ENCODE peak calls at places on chromosomes 16 and 17, in eight cellular contexts. One of them, this sample, is unnamed.

GRCh38 chr17:62637809-62638208 is 10.3 kb downstream of the MRC2 start:
- DNase-seq in activated CD8-positive, alpha-beta memory T cell treated with anti-CD3 and anti-CD28 coated beads for 1 hour: no peak
- DNase-seq in CD8-positive, alpha-beta memory T cell: no peak
- DNase-seq in cardiac fibroblast: no peak
- DNase-seq in HT-29: no peak
- DNase-seq in breast epithelium: no peak
- DNase-seq in mesenteric fat pad: no peak
- DNase-seq in glomerular endothelial cell: no peak
- DNase-seq in this sample: no peak

GRCh38 chr16:27286446-27286845 is 17.9 kb upstream of the NSMCE1 start:
- DNase-seq in HT-29: no peak
- DNase-seq in activated CD8-positive, alpha-beta memory T cell treated with anti-CD3 and anti-CD28 coated beads for 1 hour: no peak
- DNase-seq in CD8-positive, alpha-beta memory T cell: no peak
- DNase-seq in breast epithelium: no peak
- DNase-seq in mesenteric fat pad: no peak
- DNase-seq in glomerular endothelial cell: peak
- DNase-seq in cardiac fibroblast: peak
- DNase-seq in this sample: peak

GRCh38 chr16:77307764-77308561 is 108.8 kb downstream of the SYCE1L start:
- DNase-seq in activated CD8-positive, alpha-beta memory T cell treated with anti-CD3 and anti-CD28 coated beads for 1 hour: no peak
- DNase-seq in CD8-positive, alpha-beta memory T cell: no peak
- DNase-seq in HT-29: no peak
- DNase-seq in cardiac fibroblast: peak
- DNase-seq in mesenteric fat pad: no peak
- DNase-seq in breast epithelium: no peak
- DNase-seq in glomerular endothelial cell: no peak
- DNase-seq in this sample: peak

GRCh38 chr17:10195090-10195489 is 3.3 kb downstream of the GAS7 start:
- DNase-seq in glomerular endothelial cell: no peak
- DNase-seq in activated CD8-positive, alpha-beta memory T cell treated with anti-CD3 and anti-CD28 coated beads for 1 hour: no peak
- DNase-seq in cardiac fibroblast: peak
- DNase-seq in mesenteric fat pad: no peak
- DNase-seq in CD8-positive, alpha-beta memory T cell: no peak
- DNase-seq in HT-29: no peak
- DNase-seq in breast epithelium: no peak
- DNase-seq in this sample: no peak

GRCh38 chr17:4565209-4566141 is 5.1 kb upstream of the GGT6 start:
- DNase-seq in cardiac fibroblast: peak
- DNase-seq in HT-29: peak
- DNase-seq in breast epithelium: peak
- DNase-seq in mesenteric fat pad: no peak
- DNase-seq in activated CD8-positive, alpha-beta memory T cell treated with anti-CD3 and anti-CD28 coated beads for 1 hour: no peak
- DNase-seq in CD8-positive, alpha-beta memory T cell: peak
- DNase-seq in glomerular endothelial cell: peak
- DNase-seq in this sample: peak

GRCh38 chr17:29019475-29020181 is 13.8 kb upstream of the SEZ6 start:
- DNase-seq in breast epithelium: no peak
- DNase-seq in activated CD8-positive, alpha-beta memory T cell treated with anti-CD3 and anti-CD28 coated beads for 1 hour: no peak
- DNase-seq in glomerular endothelial cell: no peak
- DNase-seq in cardiac fibroblast: no peak
- DNase-seq in CD8-positive, alpha-beta memory T cell: no peak
- DNase-seq in HT-29: no peak
- DNase-seq in mesenteric fat pad: no peak
- DNase-seq in this sample: no peak

GRCh38 chr17:32485261-32485955 is 1.4 kb upstream of the CDK5R1 start:
- DNase-seq in activated CD8-positive, alpha-beta memory T cell treated with anti-CD3 and anti-CD28 coated beads for 1 hour: no peak
- DNase-seq in HT-29: no peak
- DNase-seq in glomerular endothelial cell: no peak
- DNase-seq in CD8-positive, alpha-beta memory T cell: no peak
- DNase-seq in cardiac fibroblast: no peak
- DNase-seq in mesenteric fat pad: peak
- DNase-seq in breast epithelium: no peak
- DNase-seq in this sample: no peak

GRCh38 chr16:57788252-57788841 is 13.9 kb downstream of the KIFC3 start:
- DNase-seq in breast epithelium: no peak
- DNase-seq in mesenteric fat pad: no peak
- DNase-seq in CD8-positive, alpha-beta memory T cell: no peak
- DNase-seq in cardiac fibroblast: no peak
- DNase-seq in HT-29: no peak
- DNase-seq in activated CD8-positive, alpha-beta memory T cell treated with anti-CD3 and anti-CD28 coated beads for 1 hour: no peak
- DNase-seq in glomerular endothelial cell: no peak
- DNase-seq in this sample: no peak

GRCh38 chr17:67421869-67422273 is 44.8 kb downstream of the PITPNC1 start:
- DNase-seq in HT-29: peak
- DNase-seq in mesenteric fat pad: no peak
- DNase-seq in cardiac fibroblast: peak
- DNase-seq in breast epithelium: peak
- DNase-seq in glomerular endothelial cell: no peak
- DNase-seq in CD8-positive, alpha-beta memory T cell: peak
- DNase-seq in activated CD8-positive, alpha-beta memory T cell treated with anti-CD3 and anti-CD28 coated beads for 1 hour: no peak
- DNase-seq in this sample: peak

GRCh38 chr17:28749516-28750177 is 5.8 kb downstream of the TRAF4 start:
- DNase-seq in HT-29: no peak
- DNase-seq in mesenteric fat pad: no peak
- DNase-seq in cardiac fibroblast: no peak
- DNase-seq in activated CD8-positive, alpha-beta memory T cell treated with anti-CD3 and anti-CD28 coated beads for 1 hour: no peak
- DNase-seq in breast epithelium: no peak
- DNase-seq in CD8-positive, alpha-beta memory T cell: no peak
- DNase-seq in glomerular endothelial cell: no peak
- DNase-seq in this sample: no peak

GRCh38 chr17:60720763-60721531 is 43.3 kb downstream of the BCAS3 start:
- DNase-seq in glomerular endothelial cell: peak
- DNase-seq in activated CD8-positive, alpha-beta memory T cell treated with anti-CD3 and anti-CD28 coated beads for 1 hour: no peak
- DNase-seq in CD8-positive, alpha-beta memory T cell: peak
- DNase-seq in cardiac fibroblast: peak
- DNase-seq in breast epithelium: no peak
- DNase-seq in HT-29: peak
- DNase-seq in mesenteric fat pad: no peak
- DNase-seq in this sample: peak

GRCh38 chr16:73065617-73066313 is 17.8 kb upstream of the ZFHX3 start:
- DNase-seq in glomerular endothelial cell: no peak
- DNase-seq in cardiac fibroblast: peak
- DNase-seq in breast epithelium: no peak
- DNase-seq in CD8-positive, alpha-beta memory T cell: no peak
- DNase-seq in mesenteric fat pad: no peak
- DNase-seq in HT-29: no peak
- DNase-seq in activated CD8-positive, alpha-beta memory T cell treated with anti-CD3 and anti-CD28 coated beads for 1 hour: no peak
- DNase-seq in this sample: no peak

GRCh38 chr17:47286198-47286914 is 32.7 kb downstream of the ITGB3 start:
- DNase-seq in CD8-positive, alpha-beta memory T cell: no peak
- DNase-seq in cardiac fibroblast: no peak
- DNase-seq in glomerular endothelial cell: no peak
- DNase-seq in HT-29: no peak
- DNase-seq in activated CD8-positive, alpha-beta memory T cell treated with anti-CD3 and anti-CD28 coated beads for 1 hour: no peak
- DNase-seq in mesenteric fat pad: no peak
- DNase-seq in breast epithelium: no peak
- DNase-seq in this sample: peak

GRCh38 chr16:89431158-89431584 is 59.2 kb downstream of the ANKRD11 start:
- DNase-seq in glomerular endothelial cell: no peak
- DNase-seq in HT-29: peak
- DNase-seq in cardiac fibroblast: peak
- DNase-seq in CD8-positive, alpha-beta memory T cell: no peak
- DNase-seq in mesenteric fat pad: no peak
- DNase-seq in activated CD8-positive, alpha-beta memory T cell treated with anti-CD3 and anti-CD28 coated beads for 1 hour: no peak
- DNase-seq in breast epithelium: no peak
- DNase-seq in this sample: peak

GRCh38 chr16:3009568-3010390 is 2.9 kb upstream of the CLDN9 start:
- DNase-seq in breast epithelium: peak
- DNase-seq in HT-29: peak
- DNase-seq in activated CD8-positive, alpha-beta memory T cell treated with anti-CD3 and anti-CD28 coated beads for 1 hour: no peak
- DNase-seq in mesenteric fat pad: no peak
- DNase-seq in CD8-positive, alpha-beta memory T cell: no peak
- DNase-seq in glomerular endothelial cell: no peak
- DNase-seq in cardiac fibroblast: no peak
- DNase-seq in this sample: no peak

GRCh38 chr17:19702231-19702641 is 14.1 kb downstream of the SLC47A2 start:
- DNase-seq in HT-29: no peak
- DNase-seq in CD8-positive, alpha-beta memory T cell: no peak
- DNase-seq in breast epithelium: peak
- DNase-seq in glomerular endothelial cell: no peak
- DNase-seq in mesenteric fat pad: peak
- DNase-seq in activated CD8-positive, alpha-beta memory T cell treated with anti-CD3 and anti-CD28 coated beads for 1 hour: no peak
- DNase-seq in cardiac fibroblast: no peak
- DNase-seq in this sample: no peak

GRCh38 chr16:4612474-4612931 is 2.2 kb downstream of the UBALD1 start:
- DNase-seq in glomerular endothelial cell: no peak
- DNase-seq in CD8-positive, alpha-beta memory T cell: no peak
- DNase-seq in HT-29: no peak
- DNase-seq in activated CD8-positive, alpha-beta memory T cell treated with anti-CD3 and anti-CD28 coated beads for 1 hour: no peak
- DNase-seq in breast epithelium: no peak
- DNase-seq in mesenteric fat pad: no peak
- DNase-seq in cardiac fibroblast: no peak
- DNase-seq in this sample: no peak

GRCh38 chr16:66842765-66843164 is 1.4 kb upstream of the CA7 start:
- DNase-seq in mesenteric fat pad: peak
- DNase-seq in activated CD8-positive, alpha-beta memory T cell treated with anti-CD3 and anti-CD28 coated beads for 1 hour: no peak
- DNase-seq in glomerular endothelial cell: no peak
- DNase-seq in HT-29: no peak
- DNase-seq in breast epithelium: no peak
- DNase-seq in CD8-positive, alpha-beta memory T cell: no peak
- DNase-seq in cardiac fibroblast: no peak
- DNase-seq in this sample: no peak